ENCODE peak calls at places on chromosomes 5 and 9, in four cellular contexts. H is CD4-positive, alpha-beta T cell; P is GM23338; R is AG09309. Q is an unnamed sample.

GRCh38 chr9:125810161-125810560 is 63.0 kb downstream of the PBX3 start:
- DNase-seq in P (no peak), H (no peak), R (peak; percentile 35), Q (peak; percentile 83)

GRCh38 chr5:138458353-138458752 is 6.9 kb upstream of the EGR1 start:
- DNase-seq in R (no peak), H (no peak), P (no peak), Q (no peak)

GRCh38 chr9:110141118-110141797 is 66.7 kb downstream of the C9orf152 start:
- DNase-seq in P (no peak), H (no peak), R (peak; percentile 96), Q (peak; percentile 93)

GRCh38 chr5:180175015-180175431 is 34.0 kb downstream of the RASGEF1C start:
- DNase-seq in P (no peak), H (no peak), R (no peak), Q (no peak)

GRCh38 chr5:171926311-171926710 is 80.1 kb downstream of the FBXW11 start:
- DNase-seq in P (peak; percentile 13), H (no peak), R (no peak), Q (no peak)

GRCh38 chr5:72848474-72849428 is 32.3 kb downstream of the TNPO1 start:
- DNase-seq in H (peak; percentile 24), P (peak; percentile 58), R (no peak), Q (no peak)

GRCh38 chr9:87179556-87180340 is 232.4 kb upstream of the GAS1 start:
- DNase-seq in H (no peak), P (no peak), R (no peak), Q (no peak)

GRCh38 chr5:77140350-77140749 is 53.3 kb upstream of the ZBED3 start:
- DNase-seq in H (no peak), P (peak; percentile 51), R (no peak), Q (no peak)

GRCh38 chr5:40224421-40224820 is 455.3 kb upstream of the PTGER4 start:
- DNase-seq in R (no peak), P (no peak), H (no peak), Q (no peak)

GRCh38 chr5:146388418-146388817 is 49.8 kb downstream of the POU4F3 start:
- DNase-seq in H (no peak), R (no peak), P (no peak), Q (peak; percentile 45)

GRCh38 chr9:126166291-126166690 is 160.3 kb upstream of the MVB12B start:
- DNase-seq in R (no peak), P (no peak), H (no peak), Q (no peak)

GRCh38 chr9:34710023-34710422 is at the start of gene CCL21:
- DNase-seq in R (no peak), H (no peak), P (no peak), Q (peak; percentile 83)

GRCh38 chr5:134543820-134544692 is 18.6 kb downstream of the JADE2 start:
- DNase-seq in R (no peak), H (no peak), P (no peak), Q (no peak)

GRCh38 chr5:135454946-135455345 is 2.8 kb upstream of the TIFAB start:
- DNase-seq in R (no peak), H (no peak), P (no peak), Q (no peak)

GRCh38 chr5:119288364-119289047 is 67.3 kb upstream of the TNFAIP8 start:
- DNase-seq in P (no peak), H (no peak), R (no peak), Q (no peak)

GRCh38 chr9:134382733-134383132 is 56.5 kb downstream of the RXRA start:
- DNase-seq in P (no peak), R (no peak), H (no peak), Q (no peak)

GRCh38 chr9:83956288-83957028 is 23.6 kb downstream of the HNRNPK start:
- DNase-seq in R (no peak), P (peak; percentile 90), H (peak; percentile 45), Q (peak; percentile 65)

GRCh38 chr9:108271646-108272349 is 584.0 kb downstream of the ACTL7B start:
- DNase-seq in P (peak; percentile 61), H (no peak), R (peak; percentile 69), Q (peak; percentile 68)

GRCh38 chr9:115733736-115734135 is 419.9 kb upstream of the PAPPA start:
- DNase-seq in R (no peak), P (no peak), H (no peak), Q (peak; percentile 42)

GRCh38 chr5:56314536-56314935 is 81.4 kb upstream of the ANKRD55 start:
- DNase-seq in P (peak; percentile 70), R (no peak), H (peak; percentile 39), Q (peak; percentile 53)

GRCh38 chr9:71830131-71830530 is 61.8 kb upstream of the CEMIP2 start:
- DNase-seq in P (no peak), H (no peak), R (no peak), Q (no peak)

GRCh38 chr9:81599837-81600236 is 89.5 kb downstream of the TLE1 start:
- DNase-seq in H (no peak), P (no peak), R (no peak), Q (no peak)

GRCh38 chr5:29016067-29016466 is 1977.7 kb upstream of the CDH9 start:
- DNase-seq in P (no peak), H (no peak), R (no peak), Q (no peak)

GRCh38 chr9:98368366-98369065 is 113.1 kb upstream of the TBC1D2 start:
- DNase-seq in P (no peak), R (no peak), H (no peak), Q (peak; percentile 42)

GRCh38 chr9:27431573-27431972 is 92.5 kb upstream of the IFNK start:
- DNase-seq in P (no peak), R (no peak), H (no peak), Q (no peak)

GRCh38 chr5:140217299-140218026 is 42.5 kb downstream of the CYSTM1 start:
- DNase-seq in R (no peak), P (no peak), H (no peak), Q (no peak)

GRCh38 chr9:35711501-35712428 is 20.2 kb downstream of the TLN1 start:
- DNase-seq in H (no peak), R (no peak), P (no peak), Q (no peak)

GRCh38 chr5:173969167-173970049 is 19.6 kb upstream of the C5orf47 start:
- DNase-seq in R (no peak), H (no peak), P (no peak), Q (peak; percentile 79)

GRCh38 chr9:136539427-136540412 is 6.1 kb downstream of the NOTCH1 start:
- DNase-seq in P (peak; percentile 70), R (no peak), H (peak; percentile 89), Q (peak; percentile 87)

GRCh38 chr5:52705720-52706119 is 82.0 kb upstream of the ITGA1 start:
- DNase-seq in P (no peak), R (no peak), H (no peak), Q (no peak)

GRCh38 chr5:6505415-6505763 is 56.7 kb downstream of the UBE2QL1 start:
- DNase-seq in R (no peak), H (no peak), P (no peak), Q (no peak)

GRCh38 chr5:94094793-94095441 is 353.5 kb upstream of the POU5F2 start:
- DNase-seq in P (no peak), H (no peak), R (no peak), Q (no peak)

GRCh38 chr5:76270214-76270613 is 132.9 kb upstream of the IQGAP2 start:
- DNase-seq in P (no peak), R (no peak), H (no peak), Q (peak; percentile 8)

GRCh38 chr5:7078901-7079300 is 317.0 kb upstream of the ADCY2 start:
- DNase-seq in H (no peak), R (no peak), P (peak; percentile 83), Q (no peak)

GRCh38 chr5:2205185-2205585 is 322.5 kb upstream of the IRX4 start:
- DNase-seq in P (no peak), H (no peak), R (no peak), Q (no peak)

GRCh38 chr9:112443200-112443599 is 43.4 kb upstream of the KIAA1958 start:
- DNase-seq in R (peak; percentile 7), H (peak; percentile 3), P (peak; percentile 45), Q (peak; percentile 44)

GRCh38 chr5:131810510-131811249 is 13.9 kb upstream of the FNIP1 start:
- DNase-seq in H (no peak), P (peak; percentile 59), R (no peak), Q (peak; percentile 29)

GRCh38 chr5:126516133-126516532 is 78.9 kb downstream of the ALDH7A1 start:
- DNase-seq in P (no peak), H (no peak), R (no peak), Q (no peak)

GRCh38 chr5:158898185-158899177 is 201.2 kb downstream of the EBF1 start:
- DNase-seq in R (no peak), H (no peak), P (no peak), Q (peak; percentile 77)

GRCh38 chr5:158899201-158899600 is 200.5 kb downstream of the EBF1 start:
- DNase-seq in H (no peak), R (no peak), P (no peak), Q (no peak)

GRCh38 chr5:158897444-158898160 is 202.1 kb downstream of the EBF1 start:
- DNase-seq in R (no peak), H (no peak), P (no peak), Q (no peak)

GRCh38 chr5:158899792-158900191 is 199.9 kb downstream of the EBF1 start:
- DNase-seq in H (no peak), P (no peak), R (no peak), Q (peak; percentile 22)

GRCh38 chr5:158895573-158895972 is 204.1 kb downstream of the EBF1 start:
- DNase-seq in P (peak; percentile 35), H (no peak), R (no peak), Q (peak; percentile 35)
- TF ChIP-seq CTCF in P (peak; percentile 23), H (no peak), R (peak; percentile 29), Q (peak; percentile 16)

GRCh38 chr9:114451707-114452031 is 53.6 kb downstream of the WHRN start:
- DNase-seq in R (no peak), P (no peak), H (no peak), Q (no peak)
- TF ChIP-seq CTCF in R (no peak), P (no peak), H (no peak), Q (no peak)

GRCh38 chr9:93826209-93826608 is 128.9 kb downstream of the BARX1 start:
- DNase-seq in P (peak; percentile 81), R (no peak), H (peak; percentile 35), Q (no peak)
- TF ChIP-seq CTCF in P (peak; percentile 87), R (peak; percentile 29), H (peak; percentile 45), Q (peak; percentile 30)

GRCh38 chr5:42970636-42971559 is 69.2 kb downstream of the ANXA2R start:
- DNase-seq in P (peak; percentile 89), H (no peak), R (no peak), Q (no peak)
- TF ChIP-seq CTCF in P (peak; percentile 63), H (peak; percentile 27), R (no peak), Q (peak; percentile 28)

GRCh38 chr9:114409103-114409780 is 21.5 kb upstream of the AKNA start:
- DNase-seq in P (peak; percentile 45), H (no peak), R (no peak), Q (peak; percentile 36)
- TF ChIP-seq CTCF in P (no peak), H (no peak), R (no peak), Q (no peak)

DNA sequence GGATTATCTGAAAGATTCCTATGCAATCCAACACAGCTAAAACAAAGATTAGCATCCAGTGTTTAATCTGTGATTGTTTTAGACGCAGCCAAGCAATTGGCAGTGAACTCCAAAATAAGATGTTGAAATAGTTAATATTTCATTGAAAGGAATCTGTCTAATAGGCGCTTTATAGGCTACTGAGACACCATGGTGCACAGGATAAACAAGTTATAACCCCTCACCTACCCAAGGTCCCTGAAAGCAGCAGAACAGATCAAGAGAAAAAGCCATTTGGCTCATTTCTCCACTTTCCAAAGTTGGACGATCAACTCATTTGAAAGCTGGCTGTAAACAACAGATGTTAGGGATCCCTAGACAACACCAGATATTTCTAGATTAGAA is 4.9 kb downstream of the PUM3 start:
- DNase-seq in R (no peak), H (no peak), P (no peak), Q (peak; percentile 29)
- TF ChIP-seq CTCF in R (no peak), H (no peak), P (no peak), Q (no peak)

GRCh38 chr5:141392429-141393198 is at the start of gene PCDHGA8:
- DNase-seq in R (no peak), P (no peak), H (no peak), Q (no peak)
- TF ChIP-seq CTCF in R (peak; percentile 44), P (peak; percentile 17), H (no peak), Q (peak; percentile 12)

Q was measured in cardiac fibroblast.